ENCODE peak calls at places on chromosomes 16 and 17, in six cellular contexts. One of them, this sample, is unnamed.

GRCh38 chr16:88300463-88300835 is 82.3 kb upstream of the ZNF469 start:
- DNase-seq in posterior vena cava: no peak
- DNase-seq in B cell: peak
- DNase-seq in fibroblast of the conjunctiva: no peak
- DNase-seq in activated naive CD4-positive, alpha-beta T cell: no peak
- DNase-seq in stimulated activated effector memory CD8-positive, alpha-beta T cell treated with anti-CD3 and anti-CD28 coated beads, Interleukin-12 subunit alpha, Interleukin-12 subunit beta, amount 100 ng/mL, for 72 hours: no peak
- DNase-seq in this sample: no peak

GRCh38 chr16:84175351-84176081 is 11.3 kb downstream of the TAF1C start:
- DNase-seq in fibroblast of the conjunctiva: no peak
- DNase-seq in B cell: peak
- DNase-seq in posterior vena cava: no peak
- DNase-seq in stimulated activated effector memory CD8-positive, alpha-beta T cell treated with anti-CD3 and anti-CD28 coated beads, Interleukin-12 subunit alpha, Interleukin-12 subunit beta, amount 100 ng/mL, for 72 hours: peak
- DNase-seq in activated naive CD4-positive, alpha-beta T cell: no peak
- DNase-seq in this sample: peak

GRCh38 chr17:56506349-56506748 is 87.2 kb upstream of the NOG start:
- DNase-seq in activated naive CD4-positive, alpha-beta T cell: no peak
- DNase-seq in stimulated activated effector memory CD8-positive, alpha-beta T cell treated with anti-CD3 and anti-CD28 coated beads, Interleukin-12 subunit alpha, Interleukin-12 subunit beta, amount 100 ng/mL, for 72 hours: no peak
- DNase-seq in posterior vena cava: no peak
- DNase-seq in fibroblast of the conjunctiva: no peak
- DNase-seq in B cell: no peak
- DNase-seq in this sample: no peak

GRCh38 chr16:3589441-3589921 is 12.3 kb upstream of the NLRC3 start:
- DNase-seq in posterior vena cava: peak
- DNase-seq in activated naive CD4-positive, alpha-beta T cell: no peak
- DNase-seq in stimulated activated effector memory CD8-positive, alpha-beta T cell treated with anti-CD3 and anti-CD28 coated beads, Interleukin-12 subunit alpha, Interleukin-12 subunit beta, amount 100 ng/mL, for 72 hours: no peak
- DNase-seq in fibroblast of the conjunctiva: no peak
- DNase-seq in B cell: peak
- DNase-seq in this sample: no peak

GRCh38 chr17:29179232-29180036 is 764 bp downstream of the MYO18A start:
- DNase-seq in posterior vena cava: peak
- DNase-seq in fibroblast of the conjunctiva: no peak
- DNase-seq in stimulated activated effector memory CD8-positive, alpha-beta T cell treated with anti-CD3 and anti-CD28 coated beads, Interleukin-12 subunit alpha, Interleukin-12 subunit beta, amount 100 ng/mL, for 72 hours: no peak
- DNase-seq in activated naive CD4-positive, alpha-beta T cell: no peak
- DNase-seq in B cell: no peak
- DNase-seq in this sample: no peak

GRCh38 chr16:88743693-88744519 is 37.6 kb downstream of the CTU2 start:
- DNase-seq in activated naive CD4-positive, alpha-beta T cell: peak
- DNase-seq in fibroblast of the conjunctiva: peak
- DNase-seq in B cell: peak
- DNase-seq in posterior vena cava: peak
- DNase-seq in stimulated activated effector memory CD8-positive, alpha-beta T cell treated with anti-CD3 and anti-CD28 coated beads, Interleukin-12 subunit alpha, Interleukin-12 subunit beta, amount 100 ng/mL, for 72 hours: peak
- DNase-seq in this sample: peak

GRCh38 chr17:17669851-17670232 is 11.4 kb upstream of the RAI1 start:
- DNase-seq in activated naive CD4-positive, alpha-beta T cell: no peak
- DNase-seq in posterior vena cava: no peak
- DNase-seq in B cell: no peak
- DNase-seq in stimulated activated effector memory CD8-positive, alpha-beta T cell treated with anti-CD3 and anti-CD28 coated beads, Interleukin-12 subunit alpha, Interleukin-12 subunit beta, amount 100 ng/mL, for 72 hours: no peak
- DNase-seq in fibroblast of the conjunctiva: no peak
- DNase-seq in this sample: no peak

GRCh38 chr17:4310349-4311060 is 46.7 kb upstream of the ANKFY1 start:
- DNase-seq in stimulated activated effector memory CD8-positive, alpha-beta T cell treated with anti-CD3 and anti-CD28 coated beads, Interleukin-12 subunit alpha, Interleukin-12 subunit beta, amount 100 ng/mL, for 72 hours: no peak
- DNase-seq in activated naive CD4-positive, alpha-beta T cell: no peak
- DNase-seq in posterior vena cava: no peak
- DNase-seq in fibroblast of the conjunctiva: no peak
- DNase-seq in B cell: no peak
- DNase-seq in this sample: no peak

GRCh38 chr16:66130296-66130910 is 236.1 kb upstream of the CDH5 start:
- DNase-seq in activated naive CD4-positive, alpha-beta T cell: no peak
- DNase-seq in B cell: no peak
- DNase-seq in fibroblast of the conjunctiva: no peak
- DNase-seq in stimulated activated effector memory CD8-positive, alpha-beta T cell treated with anti-CD3 and anti-CD28 coated beads, Interleukin-12 subunit alpha, Interleukin-12 subunit beta, amount 100 ng/mL, for 72 hours: no peak
- DNase-seq in posterior vena cava: no peak
- DNase-seq in this sample: no peak

GRCh38 chr17:48725294-48726064 is 2.5 kb downstream of the PRAC2 start:
- DNase-seq in posterior vena cava: no peak
- DNase-seq in activated naive CD4-positive, alpha-beta T cell: no peak
- DNase-seq in B cell: no peak
- DNase-seq in stimulated activated effector memory CD8-positive, alpha-beta T cell treated with anti-CD3 and anti-CD28 coated beads, Interleukin-12 subunit alpha, Interleukin-12 subunit beta, amount 100 ng/mL, for 72 hours: no peak
- DNase-seq in fibroblast of the conjunctiva: no peak
- DNase-seq in this sample: no peak

GRCh38 chr16:83308414-83308813 is 499.4 kb upstream of the HSBP1 start:
- DNase-seq in posterior vena cava: no peak
- DNase-seq in activated naive CD4-positive, alpha-beta T cell: no peak
- DNase-seq in B cell: no peak
- DNase-seq in fibroblast of the conjunctiva: no peak
- DNase-seq in stimulated activated effector memory CD8-positive, alpha-beta T cell treated with anti-CD3 and anti-CD28 coated beads, Interleukin-12 subunit alpha, Interleukin-12 subunit beta, amount 100 ng/mL, for 72 hours: no peak
- DNase-seq in this sample: no peak

This sample was measured in GM13977.